ENCODE peak calls at places on chromosomes 4 and X, in five cellular contexts. One of them, this sample, is unnamed.
A peak's percentile ranks its signal among the peaks of the same experiment; 100 is the strongest.

GRCh38 chrX:74420194-74421035 is 878 bp upstream of the SLC16A2 start:
- DNase-seq in G401: peak; percentile 78
- DNase-seq in kidney: peak; percentile 90
- DNase-seq in NCI-H1436: peak; percentile 10
- DNase-seq in H54: peak; percentile 66
- DNase-seq in this sample: peak; percentile 68

GRCh38 chrX:44025611-44026010 is 52.4 kb upstream of the NDP start:
- DNase-seq in G401: no peak
- DNase-seq in kidney: no peak
- DNase-seq in NCI-H1436: no peak
- DNase-seq in H54: peak; percentile 2
- DNase-seq in this sample: no peak

GRCh38 chr4:135319685-135320084 is 1118.1 kb upstream of the PABPC4L start:
- DNase-seq in G401: no peak
- DNase-seq in kidney: no peak
- DNase-seq in NCI-H1436: no peak
- DNase-seq in H54: no peak
- DNase-seq in this sample: no peak

GRCh38 chr4:11232004-11232403 is 196.7 kb downstream of the HS3ST1 start:
- DNase-seq in G401: no peak
- DNase-seq in kidney: no peak
- DNase-seq in NCI-H1436: no peak
- DNase-seq in H54: no peak
- DNase-seq in this sample: no peak

GRCh38 chrX:10833299-10834169 is 213.1 kb upstream of the MID1 start:
- DNase-seq in G401: no peak
- DNase-seq in kidney: peak; percentile 63
- DNase-seq in NCI-H1436: no peak
- DNase-seq in H54: no peak
- DNase-seq in this sample: peak; percentile 3

GRCh38 chr4:183984561-183984960 is 79.5 kb downstream of the STOX2 start:
- DNase-seq in G401: peak; percentile 65
- DNase-seq in kidney: no peak
- DNase-seq in NCI-H1436: no peak
- DNase-seq in H54: no peak
- DNase-seq in this sample: peak; percentile 59

GRCh38 chrX:20231598-20231997 is 35.1 kb downstream of the RPS6KA3 start:
- DNase-seq in G401: peak; percentile 90
- DNase-seq in kidney: no peak
- DNase-seq in NCI-H1436: no peak
- DNase-seq in H54: no peak
- DNase-seq in this sample: no peak

GRCh38 chrX:119646515-119646914 is 40.3 kb upstream of the NKRF start:
- DNase-seq in G401: no peak
- DNase-seq in kidney: no peak
- DNase-seq in NCI-H1436: no peak
- DNase-seq in H54: no peak
- DNase-seq in this sample: no peak

GRCh38 chr4:107862658-107863057 is 37.9 kb downstream of the SGMS2 start:
- DNase-seq in G401: no peak
- DNase-seq in kidney: no peak
- DNase-seq in NCI-H1436: no peak
- DNase-seq in H54: peak; percentile 6
- DNase-seq in this sample: no peak

GRCh38 chr4:26356067-26356466 is 35.3 kb downstream of the RBPJ start:
- DNase-seq in G401: no peak
- DNase-seq in kidney: no peak
- DNase-seq in NCI-H1436: no peak
- DNase-seq in H54: no peak
- DNase-seq in this sample: no peak

GRCh38 chr4:137530176-137530575 is 2.1 kb downstream of the PCDH18 start:
- DNase-seq in G401: no peak
- DNase-seq in kidney: no peak
- DNase-seq in NCI-H1436: no peak
- DNase-seq in H54: no peak
- DNase-seq in this sample: no peak

GRCh38 chr4:73964862-73965611 is 16.8 kb downstream of the PF4 start:
- DNase-seq in G401: no peak
- DNase-seq in kidney: no peak
- DNase-seq in NCI-H1436: no peak
- DNase-seq in H54: peak; percentile 7
- DNase-seq in this sample: no peak

GRCh38 chr4:26330186-26330787 is 9.5 kb downstream of the RBPJ start:
- DNase-seq in G401: peak; percentile 86
- DNase-seq in kidney: no peak
- DNase-seq in NCI-H1436: peak; percentile 58
- DNase-seq in H54: no peak
- DNase-seq in this sample: peak; percentile 80

GRCh38 chrX:122818068-122818467 is 366.0 kb upstream of the GRIA3 start:
- DNase-seq in G401: no peak
- DNase-seq in kidney: peak; percentile 59
- DNase-seq in NCI-H1436: no peak
- DNase-seq in H54: no peak
- DNase-seq in this sample: no peak

GRCh38 chrX:51641421-51642021 is 22.8 kb upstream of the CENPVL3 start:
- DNase-seq in G401: peak; percentile 65
- DNase-seq in kidney: no peak
- DNase-seq in NCI-H1436: peak; percentile 47
- DNase-seq in H54: no peak
- DNase-seq in this sample: peak; percentile 24

GRCh38 chrX:68691102-68691501 is 43.6 kb downstream of the STARD8 start:
- DNase-seq in G401: no peak
- DNase-seq in kidney: no peak
- DNase-seq in NCI-H1436: no peak
- DNase-seq in H54: no peak
- DNase-seq in this sample: no peak

GRCh38 chrX:63855896-63856295 is 70.9 kb upstream of the ARHGEF9 start:
- DNase-seq in G401: no peak
- DNase-seq in kidney: no peak
- DNase-seq in NCI-H1436: no peak
- DNase-seq in H54: no peak
- DNase-seq in this sample: no peak

GRCh38 chr4:72942565-72942964 is 127.0 kb downstream of the COX18 start:
- DNase-seq in G401: no peak
- DNase-seq in kidney: no peak
- DNase-seq in NCI-H1436: no peak
- DNase-seq in H54: no peak
- DNase-seq in this sample: no peak

GRCh38 chr4:74158561-74159396 is 861 bp downstream of the MTHFD2L start:
- DNase-seq in G401: peak; percentile 61
- DNase-seq in kidney: no peak
- DNase-seq in NCI-H1436: no peak
- DNase-seq in H54: no peak
- DNase-seq in this sample: peak; percentile 35

GRCh38 chr4:153521995-153522799 is 56.0 kb downstream of the TMEM131L start:
- DNase-seq in G401: no peak
- DNase-seq in kidney: no peak
- DNase-seq in NCI-H1436: no peak
- DNase-seq in H54: no peak
- DNase-seq in this sample: no peak

GRCh38 chr4:16131293-16131692 is 47.5 kb upstream of the PROM1 start:
- DNase-seq in G401: no peak
- DNase-seq in kidney: no peak
- DNase-seq in NCI-H1436: no peak
- DNase-seq in H54: no peak
- DNase-seq in this sample: no peak

GRCh38 chrX:69060631-69061408 is 104.4 kb downstream of the PJA1 start:
- DNase-seq in G401: no peak
- DNase-seq in kidney: no peak
- DNase-seq in NCI-H1436: no peak
- DNase-seq in H54: no peak
- DNase-seq in this sample: no peak

GRCh38 chrX:152842772-152843338 is 12.0 kb downstream of the NSDHL start:
- DNase-seq in G401: no peak
- DNase-seq in kidney: no peak
- DNase-seq in NCI-H1436: no peak
- DNase-seq in H54: no peak
- DNase-seq in this sample: no peak

GRCh38 chr4:878796-879729 is 53.1 kb downstream of the GAK start:
- DNase-seq in G401: peak; percentile 86
- DNase-seq in kidney: peak; percentile 49
- DNase-seq in NCI-H1436: no peak
- DNase-seq in H54: no peak
- DNase-seq in this sample: no peak

GRCh38 chr4:40238700-40239548 is 42.1 kb downstream of the RHOH start:
- DNase-seq in G401: peak; percentile 44
- DNase-seq in kidney: no peak
- DNase-seq in NCI-H1436: no peak
- DNase-seq in H54: no peak
- DNase-seq in this sample: no peak

This sample was measured in globus pallidus.